ENCODE peak calls at places on chromosomes 5 and 9, in seven cellular contexts. X is K562, W is transverse colon, U is endothelial cell of umbilical vein, S is esophagus muscularis mucosa, V is breast epithelium, A is prostate gland. F is an unnamed sample.

GRCh38 chr5:169006206-169006605 is 294.7 kb downstream of the SLIT3 start:
- DNase-seq in X (no peak), W (no peak), U (no peak), S (no peak), V (no peak), A (no peak), F (no peak)

GRCh38 chr9:114212841-114213240 is 57.5 kb downstream of the COL27A1 start:
- DNase-seq in X (no peak), W (no peak), U (no peak), S (no peak), V (no peak), A (no peak), F (no peak)

GRCh38 chr5:40958811-40959210 is 49.5 kb downstream of the C7 start:
- DNase-seq in X (no peak), W (no peak), U (no peak), S (no peak), V (no peak), A (no peak), F (no peak)

GRCh38 chr9:5470816-5471215 is 20.5 kb downstream of the CD274 start:
- DNase-seq in X (no peak), W (no peak), U (no peak), S (no peak), V (no peak), A (no peak), F (no peak)

GRCh38 chr9:129411501-129412175 is 209.3 kb downstream of the C9orf50 start:
- DNase-seq in X (no peak), W (no peak), U (no peak), S (no peak), V (no peak), A (no peak), F (peak; percentile 75)

GRCh38 chr5:58459276-58459859 is 518 bp downstream of the PLK2 start:
- DNase-seq in X (no peak), W (peak; percentile 29), U (peak; percentile 46), S (no peak), V (peak; percentile 31), A (peak; percentile 28), F (no peak)

GRCh38 chr9:7387844-7388243 is 411.7 kb downstream of the DMAC1 start:
- DNase-seq in X (no peak), W (no peak), U (no peak), S (no peak), V (no peak), A (no peak), F (no peak)

GRCh38 chr9:83199240-83199639 is 136.3 kb upstream of the RASEF start:
- DNase-seq in X (no peak), W (peak; percentile 33), U (peak; percentile 65), S (no peak), V (peak; percentile 37), A (peak; percentile 54), F (no peak)

GRCh38 chr9:34493972-34494535 is 28.7 kb downstream of the ENHO start:
- DNase-seq in X (peak; percentile 58), W (peak; percentile 20), U (peak; percentile 49), S (no peak), V (no peak), A (no peak), F (peak; percentile 15)

GRCh38 chr5:101942321-101942882 is 353.7 kb downstream of the SLCO4C1 start:
- DNase-seq in X (no peak), W (peak; percentile 12), U (peak; percentile 16), S (no peak), V (no peak), A (peak; percentile 29), F (no peak)

GRCh38 chr9:78695521-78695920 is 398.6 kb downstream of the PSAT1 start:
- DNase-seq in X (no peak), W (no peak), U (no peak), S (no peak), V (no peak), A (no peak), F (peak; percentile 77)

GRCh38 chr9:88187631-88188030 is 49.4 kb upstream of the SPATA31C2 start:
- DNase-seq in X (no peak), W (no peak), U (no peak), S (peak; percentile 4), V (no peak), A (no peak), F (no peak)

GRCh38 chr5:90390933-90391332 is 18.6 kb downstream of the CETN3 start:
- DNase-seq in X (no peak), W (no peak), U (no peak), S (no peak), V (no peak), A (no peak), F (no peak)

GRCh38 chr9:133715295-133715865 is 22.8 kb downstream of the SARDH start:
- DNase-seq in X (no peak), W (no peak), U (no peak), S (no peak), V (no peak), A (no peak), F (peak; percentile 62)

GRCh38 chr5:151739395-151739794 is 19.0 kb downstream of the ATOX1 start:
- DNase-seq in X (no peak), W (no peak), U (no peak), S (no peak), V (no peak), A (no peak), F (no peak)

GRCh38 chr5:151739939-151740335 is 18.5 kb downstream of the ATOX1 start:
- DNase-seq in X (no peak), W (no peak), U (no peak), S (no peak), V (no peak), A (no peak), F (no peak)

GRCh38 chr5:151740958-151741373 is 17.5 kb downstream of the ATOX1 start:
- DNase-seq in X (no peak), W (no peak), U (peak; percentile 53), S (no peak), V (no peak), A (no peak), F (no peak)

GRCh38 chr5:151741678-151742423 is 16.6 kb downstream of the ATOX1 start:
- DNase-seq in X (no peak), W (no peak), U (peak; percentile 34), S (no peak), V (no peak), A (no peak), F (no peak)

GRCh38 chr5:151740336-151740942 is 18.0 kb downstream of the ATOX1 start:
- DNase-seq in X (peak; percentile 78), W (peak; percentile 40), U (peak; percentile 79), S (no peak), V (peak; percentile 35), A (peak; percentile 39), F (no peak)
- H3K4me1 ChIP-seq in X (peaks cover 6% of the 10 kb centered on the region), W (peaks cover 13% of the 10 kb centered on the region), U (peaks cover 38% of the 10 kb centered on the region), S (peaks cover 52% of the 10 kb centered on the region), V (no peaks in the 10 kb centered on the region), A (no peaks in the 10 kb centered on the region), F (peaks cover 20% of the 10 kb centered on the region)

GRCh38 chr5:167764650-167765289 is 526.7 kb upstream of the WWC1 start:
- DNase-seq in X (no peak), W (no peak), U (no peak), S (no peak), V (no peak), A (no peak), F (no peak)
- TF ChIP-seq POLR2AphosphoS5 in X (no peak), W (no peak), U (no peak), S (no peak), V (no peak), A (no peak), F (no peak)

GRCh38 chr9:136661641-136662325 is 933 bp upstream of the EGFL7 start:
- DNase-seq in X (no peak), W (no peak), U (peak; percentile 30), S (no peak), V (no peak), A (no peak), F (no peak)
- H3K27me3 ChIP-seq in X (no peaks in the 10 kb centered on the region), W (peaks cover 93% of the 10 kb centered on the region), U (no peaks in the 10 kb centered on the region), S (peaks cover 92% of the 10 kb centered on the region), V (peaks cover 66% of the 10 kb centered on the region), A (peaks cover 3% of the 10 kb centered on the region), F (peaks cover 51% of the 10 kb centered on the region)

DNA sequence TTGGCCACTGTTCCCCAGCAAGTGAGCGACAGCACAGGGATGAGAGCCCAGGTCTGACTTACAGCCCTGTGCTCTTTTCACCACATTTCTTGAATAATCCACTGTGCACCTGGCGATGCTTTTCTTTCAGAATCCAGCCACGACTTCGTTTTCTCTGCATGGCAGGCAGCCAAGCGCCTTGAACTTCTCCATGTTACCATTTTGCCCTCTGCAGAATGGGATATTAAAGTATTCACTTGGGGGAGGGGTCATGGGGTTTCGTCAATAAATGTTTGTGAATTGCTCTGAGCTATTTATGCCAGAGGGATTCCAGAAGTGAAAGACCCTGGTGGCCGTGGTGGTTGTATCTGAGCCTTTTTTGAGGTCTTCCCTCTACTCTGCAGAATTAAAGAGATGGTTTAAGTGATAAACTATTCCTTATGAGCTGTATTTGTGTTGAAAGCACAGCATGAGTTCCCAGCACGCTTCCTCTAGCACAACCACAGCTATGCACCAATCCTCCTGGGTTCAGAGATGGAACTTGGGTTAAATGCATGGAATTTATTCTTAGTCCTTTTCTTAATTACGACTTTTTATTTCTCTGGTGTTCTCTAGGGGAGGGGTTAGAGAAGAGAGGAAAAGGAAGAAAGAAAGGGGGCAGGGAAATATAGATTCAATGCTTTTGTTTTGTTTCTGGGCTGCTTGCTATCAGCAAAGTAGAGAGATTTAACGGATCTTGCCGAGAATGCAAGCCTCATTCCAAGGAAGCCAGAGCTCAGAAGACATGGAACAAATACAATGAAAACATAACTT is 478.2 kb upstream of the TNC start:
- DNase-seq in X (no peak), W (no peak), U (no peak), S (no peak), V (no peak), A (no peak), F (no peak)
- H3K4me1 ChIP-seq in X (no peaks in the 10 kb centered on the region), W (no peaks in the 10 kb centered on the region), U (peaks cover 3% of the 10 kb centered on the region), S (peaks cover 6% of the 10 kb centered on the region), V (no peaks in the 10 kb centered on the region), A (peaks cover 2% of the 10 kb centered on the region), F (no peaks in the 10 kb centered on the region)

GRCh38 chr9:131668439-131669233 is 71.2 kb downstream of the RAPGEF1 start:
- DNase-seq in X (peak; percentile 33), W (no peak), U (peak; percentile 80), S (no peak), V (no peak), A (no peak), F (peak; percentile 86)

GRCh38 chr9:131672451-131672850 is 67.4 kb downstream of the RAPGEF1 start:
- DNase-seq in X (no peak), W (no peak), U (peak; percentile 79), S (no peak), V (no peak), A (no peak), F (no peak)

GRCh38 chr9:131669234-131670172 is 70.4 kb downstream of the RAPGEF1 start:
- DNase-seq in X (no peak), W (no peak), U (no peak), S (no peak), V (no peak), A (no peak), F (no peak)

GRCh38 chr9:131671150-131671549 is 68.7 kb downstream of the RAPGEF1 start:
- DNase-seq in X (no peak), W (no peak), U (no peak), S (no peak), V (no peak), A (no peak), F (no peak)

GRCh38 chr9:131670247-131670681 is 69.6 kb downstream of the RAPGEF1 start:
- DNase-seq in X (no peak), W (peak; percentile 67), U (no peak), S (no peak), V (no peak), A (no peak), F (no peak)
- TF ChIP-seq POLR2AphosphoS5 in X (no peak), W (peak; percentile 52), U (no peak), S (peak; percentile 41), V (no peak), A (peak; percentile 9), F (peak; percentile 87)